ENCODE peak calls at places on chromosome 17, in six cellular contexts. H is retina; G is HEK293T; X is cardiac fibroblast; F is esophagus squamous epithelium; C is stimulated activated CD4-positive, alpha-beta T cell treated with anti-CD3 and anti-CD28 coated beads, Interleukin-4, amount 100 ng/mL, for 1 hour. O is an unnamed sample.

GRCh38 chr17:15511142-15511541 is 43.7 kb upstream of the CDRT4 start:
- DNase-seq in H (no peak), G (no peak), X (no peak), F (no peak), C (no peak), O (no peak)

GRCh38 chr17:9900744-9901143 is 4.3 kb downstream of the RCVRN start:
- DNase-seq in H (no peak), G (no peak), X (no peak), F (no peak), C (no peak), O (no peak)

GRCh38 chr17:35842239-35842638 is 26.5 kb downstream of the HEATR9 start:
- DNase-seq in H (no peak), G (no peak), X (no peak), F (no peak), C (no peak), O (no peak)

GRCh38 chr17:21464611-21465021 is 88.5 kb downstream of the KCNJ12 start:
- DNase-seq in H (peak; percentile 40), G (no peak), X (no peak), F (no peak), C (no peak), O (no peak)

GRCh38 chr17:42682400-42683384 is at the start of gene CNTNAP1:
- DNase-seq in H (peak; percentile 86), G (peak; percentile 48), X (peak; percentile 81), F (no peak), C (no peak), O (peak; percentile 56)

GRCh38 chr17:79844869-79845600 is 5.8 kb upstream of the CBX4 start:
- DNase-seq in H (peak; percentile 63), G (peak; percentile 86), X (peak; percentile 21), F (no peak), C (peak; percentile 62), O (no peak)

GRCh38 chr17:16287563-16288027 is 65.7 kb downstream of the CENPV start:
- DNase-seq in H (no peak), G (no peak), X (peak; percentile 85), F (no peak), C (no peak), O (peak; percentile 83)

GRCh38 chr17:76929572-76929971 is 61.4 kb downstream of the MGAT5B start:
- DNase-seq in H (no peak), G (no peak), X (no peak), F (no peak), C (no peak), O (no peak)

GRCh38 chr17:31388770-31389672 is 2.5 kb upstream of the RAB11FIP4 start:
- DNase-seq in H (peak; percentile 85), G (peak; percentile 44), X (no peak), F (no peak), C (peak; percentile 44), O (no peak)

GRCh38 chr17:79986441-79987186 is 49.1 kb downstream of the TBC1D16 start:
- DNase-seq in H (no peak), G (no peak), X (no peak), F (no peak), C (no peak), O (no peak)

GRCh38 chr17:68704897-68705296 is 103.7 kb upstream of the FAM20A start:
- DNase-seq in H (no peak), G (no peak), X (peak; percentile 46), F (no peak), C (no peak), O (peak; percentile 48)

GRCh38 chr17:43952351-43952723 is 1.4 kb downstream of the PYY start:
- DNase-seq in H (no peak), G (no peak), X (no peak), F (no peak), C (no peak), O (no peak)

GRCh38 chr17:48546187-48546923 is 1.4 kb upstream of the HOXB2 start:
- DNase-seq in H (peak; percentile 23), G (no peak), X (peak; percentile 30), F (no peak), C (no peak), O (no peak)

GRCh38 chr17:50211249-50212120 is 10.1 kb upstream of the COL1A1 start:
- DNase-seq in H (no peak), G (no peak), X (peak; percentile 66), F (no peak), C (no peak), O (no peak)

GRCh38 chr17:20612635-20613034 is 33.1 kb downstream of the CDRT15L2 start:
- DNase-seq in H (no peak), G (no peak), X (no peak), F (no peak), C (no peak), O (no peak)

GRCh38 chr17:72465191-72466024 is 344.6 kb downstream of the SOX9 start:
- DNase-seq in H (no peak), G (peak; percentile 18), X (peak; percentile 90), F (no peak), C (no peak), O (peak; percentile 88)

GRCh38 chr17:75831032-75831567 is 13.1 kb downstream of the UNC13D start:
- DNase-seq in H (no peak), G (no peak), X (no peak), F (no peak), C (no peak), O (no peak)

GRCh38 chr17:64679710-64680216 is 17.7 kb upstream of the SMURF2 start:
- DNase-seq in H (peak; percentile 58), G (no peak), X (peak; percentile 100), F (no peak), C (no peak), O (peak; percentile 95)

GRCh38 chr17:80647746-80648145 is 103.1 kb downstream of the RPTOR start:
- DNase-seq in H (no peak), G (no peak), X (peak; percentile 86), F (no peak), C (no peak), O (peak; percentile 84)

GRCh38 chr17:78724544-78724943 is 57.5 kb downstream of the CYTH1 start:
- DNase-seq in H (peak; percentile 62), G (no peak), X (no peak), F (no peak), C (no peak), O (no peak)

GRCh38 chr17:63439682-63440081 is 6.4 kb downstream of the CYB561 start:
- DNase-seq in H (no peak), G (no peak), X (peak; percentile 61), F (no peak), C (no peak), O (peak; percentile 90)

GRCh38 chr17:77665833-77666232 is 292.7 kb upstream of the TNRC6C start:
- DNase-seq in H (no peak), G (no peak), X (no peak), F (no peak), C (no peak), O (no peak)

GRCh38 chr17:2094891-2095535 is 40.1 kb downstream of the HIC1 start:
- DNase-seq in H (no peak), G (no peak), X (peak; percentile 78), F (no peak), C (no peak), O (no peak)

GRCh38 chr17:15884731-15885130 is 60.2 kb upstream of the ADORA2B start:
- DNase-seq in H (no peak), G (no peak), X (peak; percentile 28), F (no peak), C (no peak), O (no peak)

GRCh38 chr17:75077490-75078096 is 10.2 kb upstream of the SLC16A5 start:
- DNase-seq in H (peak; percentile 85), G (no peak), X (no peak), F (no peak), C (peak; percentile 56), O (no peak)

GRCh38 chr17:81306898-81307510 is 11.9 kb upstream of the SLC38A10 start:
- DNase-seq in H (no peak), G (no peak), X (no peak), F (no peak), C (no peak), O (no peak)

GRCh38 chr17:36671144-36671543 is 69.8 kb downstream of the MRM1 start:
- DNase-seq in H (no peak), G (no peak), X (no peak), F (no peak), C (no peak), O (no peak)

GRCh38 chr17:40559016-40559853 is 6.0 kb downstream of the CCR7 start:
- DNase-seq in H (no peak), G (no peak), X (peak; percentile 8), F (no peak), C (no peak), O (no peak)

GRCh38 chr17:82751171-82751570 is 694 bp upstream of the TBCD start:
- DNase-seq in H (peak; percentile 83), G (no peak), X (peak; percentile 12), F (no peak), C (no peak), O (no peak)

GRCh38 chr17:77783991-77784820 is 174.3 kb upstream of the TNRC6C start:
- DNase-seq in H (no peak), G (no peak), X (no peak), F (no peak), C (peak; percentile 62), O (no peak)

GRCh38 chr17:32156656-32157055 is 14.4 kb downstream of the RHOT1 start:
- DNase-seq in H (no peak), G (no peak), X (no peak), F (no peak), C (no peak), O (no peak)

GRCh38 chr17:47717845-47718621 is 15.0 kb upstream of the TBX21 start:
- DNase-seq in H (no peak), G (no peak), X (no peak), F (no peak), C (peak; percentile 59), O (peak; percentile 71)

GRCh38 chr17:7618608-7619007 is 3.9 kb upstream of the FXR2 start:
- DNase-seq in H (no peak), G (no peak), X (no peak), F (no peak), C (no peak), O (no peak)

GRCh38 chr17:72222971-72223370 is 102.2 kb downstream of the SOX9 start:
- DNase-seq in H (no peak), G (no peak), X (no peak), F (no peak), C (no peak), O (no peak)

O was measured in H4.